ENCODE peak calls at places on chromosome 4, in four cellular contexts. One of them, this sample, is unnamed.

GRCh38 chr4:73810191-73810590 is 26.3 kb upstream of the CXCL6 start:
- DNase-seq in fibroblast of mammary gland: no peak
- DNase-seq in mesendoderm: no peak
- DNase-seq in Kasumi-1: no peak
- DNase-seq in this sample: no peak

GRCh38 chr4:128267745-128268144 is 19.9 kb downstream of the PGRMC2 start:
- DNase-seq in fibroblast of mammary gland: no peak
- DNase-seq in mesendoderm: no peak
- DNase-seq in Kasumi-1: no peak
- DNase-seq in this sample: no peak

GRCh38 chr4:139175647-139176298 is 1.2 kb downstream of the ELF2 start:
- DNase-seq in fibroblast of mammary gland: no peak
- DNase-seq in mesendoderm: no peak
- DNase-seq in Kasumi-1: peak
- DNase-seq in this sample: peak

GRCh38 chr4:186137193-186137792 is 32.8 kb downstream of the FAM149A start:
- DNase-seq in fibroblast of mammary gland: peak
- DNase-seq in mesendoderm: no peak
- DNase-seq in Kasumi-1: peak
- DNase-seq in this sample: peak

GRCh38 chr4:158282252-158282651 is 72.0 kb downstream of the TMEM144 start:
- DNase-seq in fibroblast of mammary gland: peak
- DNase-seq in mesendoderm: peak
- DNase-seq in Kasumi-1: no peak
- DNase-seq in this sample: no peak

GRCh38 chr4:932713-933070 is 432 bp downstream of the TMEM175 start:
- DNase-seq in fibroblast of mammary gland: no peak
- DNase-seq in mesendoderm: no peak
- DNase-seq in Kasumi-1: no peak
- DNase-seq in this sample: no peak

GRCh38 chr4:140237616-140238352 is 83.8 kb upstream of the MAML3 start:
- DNase-seq in fibroblast of mammary gland: peak
- DNase-seq in mesendoderm: peak
- DNase-seq in Kasumi-1: peak
- DNase-seq in this sample: peak

GRCh38 chr4:74932010-74932409 is 906 bp upstream of the PARM1 start:
- DNase-seq in fibroblast of mammary gland: no peak
- DNase-seq in mesendoderm: peak
- DNase-seq in Kasumi-1: no peak
- DNase-seq in this sample: no peak

GRCh38 chr4:42278709-42279324 is 118.5 kb upstream of the SHISA3 start:
- DNase-seq in fibroblast of mammary gland: no peak
- DNase-seq in mesendoderm: no peak
- DNase-seq in Kasumi-1: no peak
- DNase-seq in this sample: peak

GRCh38 chr4:113540859-113541258 is 220.7 kb downstream of the CAMK2D start:
- DNase-seq in fibroblast of mammary gland: peak
- DNase-seq in mesendoderm: no peak
- DNase-seq in Kasumi-1: no peak
- DNase-seq in this sample: peak

GRCh38 chr4:6991249-6991648 is 51.9 kb upstream of the TADA2B start:
- DNase-seq in fibroblast of mammary gland: no peak
- DNase-seq in mesendoderm: no peak
- DNase-seq in Kasumi-1: no peak
- DNase-seq in this sample: no peak

GRCh38 chr4:82005153-82005552 is 368.6 kb downstream of the HNRNPD start:
- DNase-seq in fibroblast of mammary gland: no peak
- DNase-seq in mesendoderm: no peak
- DNase-seq in Kasumi-1: no peak
- DNase-seq in this sample: no peak

GRCh38 chr4:63296773-63297172 is 1112.5 kb downstream of the TECRL start:
- DNase-seq in fibroblast of mammary gland: no peak
- DNase-seq in mesendoderm: peak
- DNase-seq in Kasumi-1: peak
- DNase-seq in this sample: peak

GRCh38 chr4:159400782-159401712 is 298.2 kb downstream of the RAPGEF2 start:
- DNase-seq in fibroblast of mammary gland: peak
- DNase-seq in mesendoderm: no peak
- DNase-seq in Kasumi-1: peak
- DNase-seq in this sample: peak

GRCh38 chr4:59598233-59598618 is 1601.9 kb upstream of the ADGRL3 start:
- DNase-seq in fibroblast of mammary gland: no peak
- DNase-seq in mesendoderm: no peak
- DNase-seq in Kasumi-1: no peak
- DNase-seq in this sample: no peak

GRCh38 chr4:77699731-77700210 is 94.2 kb downstream of the CXCL13 start:
- DNase-seq in fibroblast of mammary gland: peak
- DNase-seq in mesendoderm: peak
- DNase-seq in Kasumi-1: peak
- DNase-seq in this sample: peak

GRCh38 chr4:183783933-183784622 is 121.0 kb upstream of the STOX2 start:
- DNase-seq in fibroblast of mammary gland: peak
- DNase-seq in mesendoderm: no peak
- DNase-seq in Kasumi-1: no peak
- DNase-seq in this sample: no peak

GRCh38 chr4:42348247-42348646 is 49.0 kb upstream of the SHISA3 start:
- DNase-seq in fibroblast of mammary gland: peak
- DNase-seq in mesendoderm: no peak
- DNase-seq in Kasumi-1: no peak
- DNase-seq in this sample: peak

GRCh38 chr4:172683016-172683415 is 485.6 kb upstream of the GALNT7 start:
- DNase-seq in fibroblast of mammary gland: no peak
- DNase-seq in mesendoderm: no peak
- DNase-seq in Kasumi-1: no peak
- DNase-seq in this sample: no peak

GRCh38 chr4:188439641-188440311 is 300.5 kb downstream of the TRIML1 start:
- DNase-seq in fibroblast of mammary gland: peak
- DNase-seq in mesendoderm: no peak
- DNase-seq in Kasumi-1: no peak
- DNase-seq in this sample: no peak

GRCh38 chr4:98055800-98056501 is 87.3 kb downstream of the STPG2 start:
- DNase-seq in fibroblast of mammary gland: no peak
- DNase-seq in mesendoderm: peak
- DNase-seq in Kasumi-1: no peak
- DNase-seq in this sample: peak

GRCh38 chr4:80184791-80185756 is 12.2 kb upstream of the PRDM8 start:
- DNase-seq in fibroblast of mammary gland: peak
- DNase-seq in mesendoderm: peak
- DNase-seq in Kasumi-1: peak
- DNase-seq in this sample: peak

GRCh38 chr4:102345795-102346100 is 466 bp upstream of the SLC39A8 start:
- DNase-seq in fibroblast of mammary gland: no peak
- DNase-seq in mesendoderm: no peak
- DNase-seq in Kasumi-1: peak
- DNase-seq in this sample: no peak

GRCh38 chr4:98113005-98113404 is 30.3 kb downstream of the STPG2 start:
- DNase-seq in fibroblast of mammary gland: peak
- DNase-seq in mesendoderm: peak
- DNase-seq in Kasumi-1: peak
- DNase-seq in this sample: peak

GRCh38 chr4:76208005-76208765 is 5.4 kb downstream of the SCARB2 start:
- DNase-seq in fibroblast of mammary gland: peak
- DNase-seq in mesendoderm: peak
- DNase-seq in Kasumi-1: peak
- DNase-seq in this sample: peak

GRCh38 chr4:177485528-177485927 is 43.3 kb upstream of the AGA start:
- DNase-seq in fibroblast of mammary gland: peak
- DNase-seq in mesendoderm: no peak
- DNase-seq in Kasumi-1: no peak
- DNase-seq in this sample: no peak

GRCh38 chr4:41438564-41438963 is 99.4 kb upstream of the LIMCH1 start:
- DNase-seq in fibroblast of mammary gland: no peak
- DNase-seq in mesendoderm: no peak
- DNase-seq in Kasumi-1: no peak
- DNase-seq in this sample: peak

GRCh38 chr4:14831447-14831846 is 170.8 kb upstream of the CPEB2 start:
- DNase-seq in fibroblast of mammary gland: no peak
- DNase-seq in mesendoderm: no peak
- DNase-seq in Kasumi-1: no peak
- DNase-seq in this sample: no peak

GRCh38 chr4:53804719-53805118 is 213.4 kb upstream of the LNX1 start:
- DNase-seq in fibroblast of mammary gland: peak
- DNase-seq in mesendoderm: peak
- DNase-seq in Kasumi-1: peak
- DNase-seq in this sample: peak

GRCh38 chr4:5888222-5888701 is 4.6 kb downstream of the CRMP1 start:
- DNase-seq in fibroblast of mammary gland: no peak
- DNase-seq in mesendoderm: peak
- DNase-seq in Kasumi-1: no peak
- DNase-seq in this sample: peak

GRCh38 chr4:88457307-88458090 is 580 bp downstream of the HERC5 start:
- DNase-seq in fibroblast of mammary gland: no peak
- DNase-seq in mesendoderm: peak
- DNase-seq in Kasumi-1: no peak
- DNase-seq in this sample: peak

GRCh38 chr4:128379860-128380259 is 92.2 kb upstream of the PGRMC2 start:
- DNase-seq in fibroblast of mammary gland: peak
- DNase-seq in mesendoderm: peak
- DNase-seq in Kasumi-1: peak
- DNase-seq in this sample: peak

GRCh38 chr4:26860922-26861433 is 337 bp downstream of the STIM2 start:
- DNase-seq in fibroblast of mammary gland: peak
- DNase-seq in mesendoderm: peak
- DNase-seq in Kasumi-1: peak
- DNase-seq in this sample: peak

This sample was measured in NCI-H82.